ENCODE peak calls at places on chromosomes 4 and X, in four cellular contexts. D is CD4-positive, alpha-beta T cell; C is endothelial cell; L is lower leg skin. T is an unnamed sample.

GRCh38 chrX:9573282-9574106 is 108.6 kb downstream of the TBL1X start:
- DNase-seq in D (no peak), C (no peak), L (peak), T (no peak)

GRCh38 chr4:98932539-98932938 is 3.6 kb upstream of the EIF4E start:
- DNase-seq in D (no peak), C (no peak), L (no peak), T (no peak)

GRCh38 chr4:150297861-150298474 is 219.7 kb downstream of the DCLK2 start:
- DNase-seq in D (no peak), C (peak), L (no peak), T (no peak)

GRCh38 chr4:170047774-170048354 is 21.7 kb upstream of the MFAP3L start:
- DNase-seq in D (peak), C (peak), L (no peak), T (no peak)

GRCh38 chr4:185004562-185005208 is 13.6 kb upstream of the HELT start:
- DNase-seq in D (no peak), C (no peak), L (peak), T (no peak)

GRCh38 chrX:9171841-9172240 is 137.9 kb upstream of the FAM9B start:
- DNase-seq in D (no peak), C (no peak), L (no peak), T (no peak)

GRCh38 chr4:28788929-28789490 is 1928.4 kb downstream of the STIM2 start:
- DNase-seq in D (no peak), C (no peak), L (no peak), T (no peak)

GRCh38 chr4:143410015-143410414 is 73.3 kb downstream of the GAB1 start:
- DNase-seq in D (no peak), C (no peak), L (no peak), T (no peak)

GRCh38 chr4:6235012-6235411 is 34.6 kb upstream of the WFS1 start:
- DNase-seq in D (no peak), C (no peak), L (peak), T (peak)

GRCh38 chr4:40055379-40055872 is 1.2 kb upstream of the N4BP2 start:
- DNase-seq in D (peak), C (no peak), L (no peak), T (no peak)

GRCh38 chr4:180557348-180557747 is 1685.9 kb upstream of the TENM3 start:
- DNase-seq in D (no peak), C (no peak), L (no peak), T (no peak)
- TF ChIP-seq CTCF in D (no peak), C (peak), L (no peak), T (no peak)

DNA sequence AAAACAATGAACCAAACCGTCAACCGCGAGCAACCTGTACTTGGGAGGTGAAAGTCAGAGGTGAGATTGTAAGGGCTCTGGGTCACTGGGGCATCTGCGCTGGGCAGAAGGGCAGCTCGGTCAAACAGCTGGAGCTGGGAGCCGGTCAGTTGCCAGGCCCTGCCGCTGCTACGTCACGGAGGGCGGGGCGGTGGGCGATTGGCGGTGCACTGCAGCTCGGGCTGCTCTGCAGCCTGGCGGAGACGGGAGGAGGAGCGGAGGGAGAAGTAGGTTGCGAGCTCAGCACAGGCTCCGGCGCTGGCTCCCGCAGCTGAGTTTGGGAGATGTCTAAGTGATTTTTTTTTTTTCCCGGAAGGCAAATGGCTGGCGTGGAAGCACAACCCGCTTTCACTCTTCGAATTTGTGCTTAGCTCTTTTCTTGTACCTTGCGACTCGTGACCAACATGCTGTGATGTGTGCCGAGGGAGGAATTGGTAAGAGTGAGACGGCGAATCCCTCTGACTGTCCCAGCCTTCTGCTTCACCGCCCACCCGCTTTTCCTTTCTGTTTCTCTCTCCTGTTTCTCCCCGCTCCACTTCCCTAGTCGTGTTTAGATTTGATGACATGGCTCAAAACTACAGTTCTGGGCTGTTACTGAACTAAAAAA is at the start of gene ATP10D:
- DNase-seq in D (peak), C (peak), L (peak), T (peak)
- TF ChIP-seq CTCF in D (peak), C (no peak), L (no peak), T (peak)

GRCh38 chr4:160370046-160370445 is 1267.2 kb downstream of the RAPGEF2 start:
- DNase-seq in D (no peak), C (no peak), L (no peak), T (no peak)

GRCh38 chr4:160362478-160362877 is 1259.6 kb downstream of the RAPGEF2 start:
- DNase-seq in D (no peak), C (no peak), L (no peak), T (no peak)

DNA sequence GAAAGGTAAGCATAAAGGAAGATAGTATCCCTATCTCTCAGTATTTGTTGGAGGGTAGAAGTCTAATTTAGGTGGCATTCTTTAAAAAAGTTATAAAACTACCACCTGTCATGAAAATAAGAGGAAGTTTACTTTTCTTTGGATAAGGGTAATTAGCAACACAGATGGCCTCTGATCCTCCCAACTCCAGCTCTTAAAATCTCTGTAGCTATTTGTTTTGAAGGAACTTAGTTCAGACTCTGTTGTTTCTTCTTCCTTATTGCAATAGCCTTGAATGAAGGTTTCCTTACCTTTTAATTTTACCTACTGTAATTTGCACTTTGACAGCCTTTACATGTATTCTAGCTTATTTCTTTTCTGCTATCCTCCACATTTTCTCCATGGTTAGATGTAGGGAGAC is 1261.3 kb downstream of the RAPGEF2 start:
- DNase-seq in D (no peak), C (no peak), L (no peak), T (no peak)
- TF ChIP-seq CTCF in D (no peak), C (no peak), L (no peak), T (no peak)

DNA sequence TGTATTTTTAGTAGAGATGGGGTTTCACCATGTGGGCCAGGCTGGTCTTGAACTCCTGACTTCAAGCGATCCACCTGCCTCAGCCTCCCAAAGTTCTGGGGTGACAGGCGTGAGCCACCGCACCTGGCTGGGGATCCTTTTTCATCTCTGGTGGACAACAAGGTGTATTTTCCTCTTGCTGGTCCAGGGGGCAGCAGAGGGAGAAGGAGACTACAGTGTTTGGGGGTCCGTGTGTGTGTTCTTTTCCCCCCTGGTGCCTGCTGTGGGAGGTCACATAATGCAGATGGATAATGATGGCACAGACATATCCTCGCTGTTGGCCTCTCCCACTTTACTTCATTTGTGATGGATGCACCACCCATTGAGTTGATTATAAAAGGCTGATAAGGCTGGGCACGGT is 39.0 kb upstream of the CD99 start:
- DNase-seq in D (no peak), C (no peak), L (peak), T (no peak)
- TF ChIP-seq CTCF in D (no peak), C (peak), L (no peak), T (no peak)

GRCh38 chr4:53706422-53707032 is 115.2 kb upstream of the LNX1 start:
- DNase-seq in D (no peak), C (peak), L (no peak), T (no peak)
- TF ChIP-seq CTCF in D (no peak), C (peak), L (no peak), T (peak)

DNA sequence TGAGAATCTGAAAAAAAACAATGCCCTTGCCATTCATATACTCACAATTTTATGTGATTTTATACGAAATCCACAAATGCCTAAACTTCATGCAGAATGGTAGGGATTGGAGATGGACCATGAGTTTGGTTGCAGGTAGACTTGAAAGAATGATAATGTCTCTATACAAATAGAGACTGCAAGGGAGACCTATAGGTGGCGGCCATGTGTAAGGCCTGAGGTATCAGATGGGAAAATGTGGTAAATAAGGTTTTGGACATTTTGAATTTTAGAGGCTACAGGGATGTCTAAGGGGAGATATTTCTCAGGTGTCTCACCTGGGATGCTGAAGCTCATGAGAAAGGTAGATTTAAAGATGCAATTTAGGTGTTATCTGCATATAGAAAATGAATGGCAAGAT is 78.0 kb downstream of the GABRB1 start:
- DNase-seq in D (no peak), C (no peak), L (no peak), T (no peak)
- TF ChIP-seq CTCF in D (no peak), C (no peak), L (no peak), T (no peak)